ENCODE peak calls at places on chromosomes 6 and 20, in nine cellular contexts. D, Z, B, R, J, O, H, L and W are unnamed samples.

GRCh38 chr6:32815115-32815514 is 1.7 kb downstream of the HLA-DOB start:
- DNase-seq in R (no peak), B (no peak), H (peak), O (no peak), L (no peak), Z (no peak), D (no peak), J (no peak), W (no peak)

GRCh38 chr20:36181934-36182603 is 27.5 kb downstream of the EPB41L1 start:
- DNase-seq in L (peak), R (no peak), J (no peak), H (peak), B (no peak), O (no peak), D (no peak), Z (no peak), W (no peak)

GRCh38 chr20:10639051-10639761 is 34.6 kb downstream of the JAG1 start:
- DNase-seq in O (no peak), J (no peak), L (no peak), D (no peak), Z (no peak), R (no peak), B (no peak), H (no peak), W (no peak)

GRCh38 chr20:36645998-36646397 is at the start of gene SLA2:
- DNase-seq in B (peak), L (no peak), R (peak), H (no peak), O (no peak), D (no peak), Z (peak), J (no peak), W (no peak)

GRCh38 chr20:16712541-16712947 is 17.3 kb upstream of the SNRPB2 start:
- DNase-seq in Z (no peak), L (no peak), O (no peak), R (no peak), H (no peak), J (no peak), D (peak), B (no peak), W (no peak)

GRCh38 chr20:50810842-50811241 is 16.0 kb downstream of the BCAS4 start:
- DNase-seq in B (no peak), D (no peak), R (no peak), O (no peak), H (no peak), Z (no peak), L (no peak), J (no peak), W (no peak)

GRCh38 chr6:164861964-164862363 is 447.4 kb downstream of the C6orf118 start:
- DNase-seq in O (no peak), D (no peak), R (no peak), Z (no peak), B (no peak), J (no peak), L (no peak), H (no peak), W (no peak)

GRCh38 chr6:31723245-31723979 is at the start of gene MPIG6B:
- DNase-seq in B (no peak), Z (no peak), J (no peak), L (no peak), D (no peak), H (no peak), O (no peak), R (no peak), W (no peak)

GRCh38 chr6:163179061-163179460 is 235.5 kb upstream of the QKI start:
- DNase-seq in L (no peak), J (no peak), Z (no peak), B (no peak), O (no peak), H (peak), R (no peak), D (no peak), W (no peak)

GRCh38 chr20:24033151-24033550 is 44.6 kb upstream of the GGTLC1 start:
- DNase-seq in H (no peak), Z (no peak), R (no peak), D (no peak), J (no peak), B (no peak), L (no peak), O (no peak), W (no peak)

GRCh38 chr20:1335961-1336698 is 7.2 kb upstream of the SDCBP2 start:
- DNase-seq in L (no peak), O (no peak), D (no peak), H (no peak), R (no peak), B (no peak), Z (no peak), J (no peak), W (no peak)

GRCh38 chr20:24746351-24746685 is 202.8 kb upstream of the CST7 start:
- DNase-seq in J (peak), L (no peak), O (peak), Z (no peak), R (no peak), H (no peak), D (no peak), B (peak), W (peak)

GRCh38 chr20:36309643-36310042 is 3.5 kb downstream of the DLGAP4 start:
- DNase-seq in Z (no peak), B (no peak), L (no peak), J (no peak), H (no peak), R (no peak), O (no peak), D (no peak), W (no peak)

GRCh38 chr6:143000771-143001170 is 55.8 kb upstream of the HIVEP2 start:
- DNase-seq in J (no peak), R (no peak), Z (no peak), B (no peak), H (no peak), L (no peak), O (no peak), D (no peak), W (no peak)

GRCh38 chr20:45069261-45069660 is 31.7 kb downstream of the KCNS1 start:
- DNase-seq in B (no peak), D (no peak), H (peak), J (no peak), Z (no peak), O (no peak), L (no peak), R (no peak), W (no peak)

GRCh38 chr6:144467153-144467762 is 182.1 kb downstream of the UTRN start:
- DNase-seq in L (no peak), O (no peak), B (no peak), Z (no peak), D (no peak), J (no peak), R (no peak), H (no peak), W (no peak)

GRCh38 chr6:110325197-110325596 is 33.0 kb downstream of the METTL24 start:
- DNase-seq in D (peak), Z (no peak), J (no peak), R (no peak), H (peak), L (peak), B (peak), O (no peak), W (peak)

GRCh38 chr6:20217476-20217855 is 5.2 kb upstream of the MBOAT1 start:
- DNase-seq in Z (no peak), L (no peak), H (peak), J (no peak), O (peak), B (no peak), R (no peak), D (no peak), W (no peak)

GRCh38 chr6:7137335-7138106 is 29.8 kb downstream of the RREB1 start:
- DNase-seq in D (peak), B (peak), O (no peak), L (peak), J (no peak), R (no peak), H (peak), Z (peak), W (peak)

GRCh38 chr6:144544266-144544830 is 259.2 kb downstream of the UTRN start:
- DNase-seq in R (no peak), D (no peak), O (no peak), Z (no peak), L (no peak), H (no peak), J (no peak), B (no peak), W (no peak)

GRCh38 chr6:89339565-89339964 is 13.0 kb downstream of the UBE2J1 start:
- DNase-seq in H (no peak), Z (no peak), L (peak), J (no peak), B (no peak), O (no peak), R (no peak), D (no peak), W (no peak)

GRCh38 chr20:37524859-37525708 is 2.6 kb downstream of the BLCAP start:
- DNase-seq in B (no peak), L (peak), H (peak), J (no peak), R (no peak), Z (no peak), D (no peak), O (no peak), W (no peak)

GRCh38 chr6:119129148-119129967 is 50.9 kb upstream of the FAM184A start:
- DNase-seq in B (peak), J (peak), L (peak), Z (no peak), H (peak), D (peak), O (peak), R (no peak), W (peak)

GRCh38 chr20:36881888-36882287 is 6.0 kb downstream of the TLDC2 start:
- DNase-seq in Z (no peak), D (no peak), B (no peak), H (no peak), J (no peak), R (no peak), O (no peak), L (no peak), W (no peak)

GRCh38 chr6:144294016-144294415 is 8.9 kb downstream of the UTRN start:
- DNase-seq in Z (no peak), D (no peak), O (no peak), L (peak), H (peak), B (no peak), R (no peak), J (no peak), W (no peak)

GRCh38 chr20:24164360-24164759 is 175.8 kb upstream of the GGTLC1 start:
- DNase-seq in B (no peak), L (no peak), O (peak), J (no peak), Z (no peak), R (no peak), D (no peak), H (no peak), W (no peak)

GRCh38 chr20:2234788-2235187 is 61.0 kb upstream of the TGM3 start:
- DNase-seq in B (no peak), O (peak), L (no peak), R (no peak), H (no peak), J (no peak), Z (no peak), D (peak), W (no peak)